ENCODE peak calls at places on chromosomes 11 and 22, in five cellular contexts. Y is GM06990, G is upper lobe of right lung, O is heart left ventricle, R is bronchial epithelial cell. I is an unnamed sample.
A peak's percentile ranks its signal among the peaks of the same experiment; 100 is the strongest.

GRCh38 chr11:63951779-63952536 is 13.2 kb downstream of the NAA40 start:
- DNase-seq in Y (no peak), G (no peak), O (no peak), R (peak; percentile 6), I (peak; percentile 69)

GRCh38 chr11:125941606-125942275 is 4.1 kb upstream of the VSIG10L2 start:
- DNase-seq in Y (no peak), G (peak; percentile 76), O (no peak), R (peak; percentile 25), I (peak; percentile 75)

GRCh38 chr11:68414457-68415221 is 45.9 kb upstream of the PPP6R3 start:
- DNase-seq in Y (no peak), G (no peak), O (no peak), R (no peak), I (no peak)

GRCh38 chr22:46577361-46578249 is 40.2 kb upstream of the CELSR1 start:
- DNase-seq in Y (no peak), G (peak; percentile 76), O (peak; percentile 64), R (no peak), I (peak; percentile 50)

GRCh38 chr22:44567846-44568493 is 69.9 kb upstream of the RTL6 start:
- DNase-seq in Y (no peak), G (peak; percentile 69), O (peak; percentile 70), R (peak; percentile 34), I (no peak)

GRCh38 chr11:95076416-95076815 is 9.7 kb downstream of the SRSF8 start:
- DNase-seq in Y (no peak), G (no peak), O (no peak), R (peak; percentile 74), I (no peak)

GRCh38 chr11:59429924-59430516 is 3.8 kb upstream of the OR5A2 start:
- DNase-seq in Y (peak; percentile 3), G (no peak), O (no peak), R (peak; percentile 63), I (peak; percentile 57)

GRCh38 chr11:68900835-68901381 is 2.7 kb downstream of the MRPL21 start:
- DNase-seq in Y (no peak), G (no peak), O (no peak), R (no peak), I (no peak)

GRCh38 chr11:23543651-23544216 is 683.5 kb upstream of the CCDC179 start:
- DNase-seq in Y (no peak), G (no peak), O (no peak), R (no peak), I (no peak)

GRCh38 chr11:76626921-76627391 is 43.6 kb downstream of the LRRC32 start:
- DNase-seq in Y (peak; percentile 82), G (no peak), O (no peak), R (no peak), I (peak; percentile 70)

GRCh38 chr11:75597636-75598035 is 35.6 kb downstream of the SERPINH1 start:
- DNase-seq in Y (no peak), G (no peak), O (no peak), R (peak; percentile 46), I (peak; percentile 66)

GRCh38 chr11:64028398-64029115 is 7.2 kb upstream of the FLRT1 start:
- DNase-seq in Y (no peak), G (no peak), O (no peak), R (no peak), I (no peak)

GRCh38 chr11:69475866-69476714 is 5.4 kb upstream of the LINC01488 start:
- DNase-seq in Y (no peak), G (no peak), O (peak; percentile 36), R (no peak), I (no peak)

GRCh38 chr11:43575931-43576833 is 104.4 kb upstream of the HSD17B12 start:
- DNase-seq in Y (no peak), G (no peak), O (no peak), R (no peak), I (no peak)

GRCh38 chr11:134474070-134474860 is 62.2 kb upstream of the B3GAT1 start:
- DNase-seq in Y (no peak), G (peak; percentile 53), O (no peak), R (no peak), I (no peak)

GRCh38 chr11:12200359-12201015 is 90.1 kb downstream of the MICAL2 start:
- DNase-seq in Y (no peak), G (peak; percentile 61), O (no peak), R (peak; percentile 71), I (no peak)

GRCh38 chr11:68835749-68836148 is 6.0 kb downstream of the CPT1A start:
- DNase-seq in Y (no peak), G (no peak), O (no peak), R (no peak), I (no peak)

GRCh38 chr22:50641696-50642607 is 14.0 kb upstream of the ARSA start:
- DNase-seq in Y (no peak), G (peak; percentile 71), O (no peak), R (peak; percentile 14), I (no peak)

GRCh38 chr11:27282141-27282590 is 80.8 kb downstream of the CCDC34 start:
- DNase-seq in Y (peak; percentile 6), G (no peak), O (peak; percentile 72), R (no peak), I (no peak)

GRCh38 chr11:126963603-126964353 is 36.8 kb downstream of the KIRREL3 start:
- DNase-seq in Y (no peak), G (no peak), O (no peak), R (peak; percentile 76), I (no peak)

GRCh38 chr11:35103366-35104194 is 35.4 kb upstream of the CD44 start:
- DNase-seq in Y (no peak), G (no peak), O (no peak), R (no peak), I (no peak)

GRCh38 chr11:22342599-22343138 is 4.5 kb downstream of the SLC17A6 start:
- DNase-seq in Y (no peak), G (no peak), O (no peak), R (no peak), I (no peak)

GRCh38 chr11:116578971-116579687 is 193.7 kb downstream of the BUD13 start:
- DNase-seq in Y (no peak), G (no peak), O (no peak), R (no peak), I (no peak)

GRCh38 chr11:67539588-67539987 is 16.3 kb upstream of the CABP2 start:
- DNase-seq in Y (no peak), G (no peak), O (no peak), R (no peak), I (peak; percentile 1)

GRCh38 chr11:121109916-121110656 is 9.0 kb downstream of the TECTA start:
- DNase-seq in Y (no peak), G (no peak), O (no peak), R (no peak), I (no peak)

GRCh38 chr11:65487467-65488272 is 11.2 kb upstream of the MALAT1 start:
- DNase-seq in Y (peak; percentile 82), G (peak; percentile 96), O (peak; percentile 95), R (peak; percentile 99), I (peak; percentile 79)

GRCh38 chr11:61488651-61489291 is 19.8 kb upstream of the LRRC10B start:
- DNase-seq in Y (no peak), G (no peak), O (peak; percentile 85), R (no peak), I (no peak)

GRCh38 chr11:135073444-135073843 is 661.4 kb upstream of the B3GAT1 start:
- DNase-seq in Y (no peak), G (no peak), O (no peak), R (no peak), I (no peak)

GRCh38 chr22:37162221-37163095 is 12.7 kb upstream of the IL2RB start:
- DNase-seq in Y (peak; percentile 90), G (no peak), O (peak; percentile 33), R (no peak), I (peak; percentile 87)
- TF ChIP-seq CTCF in Y (peak; percentile 30), G (no peak), O (no peak), R (no peak), I (peak; percentile 4)

DNA sequence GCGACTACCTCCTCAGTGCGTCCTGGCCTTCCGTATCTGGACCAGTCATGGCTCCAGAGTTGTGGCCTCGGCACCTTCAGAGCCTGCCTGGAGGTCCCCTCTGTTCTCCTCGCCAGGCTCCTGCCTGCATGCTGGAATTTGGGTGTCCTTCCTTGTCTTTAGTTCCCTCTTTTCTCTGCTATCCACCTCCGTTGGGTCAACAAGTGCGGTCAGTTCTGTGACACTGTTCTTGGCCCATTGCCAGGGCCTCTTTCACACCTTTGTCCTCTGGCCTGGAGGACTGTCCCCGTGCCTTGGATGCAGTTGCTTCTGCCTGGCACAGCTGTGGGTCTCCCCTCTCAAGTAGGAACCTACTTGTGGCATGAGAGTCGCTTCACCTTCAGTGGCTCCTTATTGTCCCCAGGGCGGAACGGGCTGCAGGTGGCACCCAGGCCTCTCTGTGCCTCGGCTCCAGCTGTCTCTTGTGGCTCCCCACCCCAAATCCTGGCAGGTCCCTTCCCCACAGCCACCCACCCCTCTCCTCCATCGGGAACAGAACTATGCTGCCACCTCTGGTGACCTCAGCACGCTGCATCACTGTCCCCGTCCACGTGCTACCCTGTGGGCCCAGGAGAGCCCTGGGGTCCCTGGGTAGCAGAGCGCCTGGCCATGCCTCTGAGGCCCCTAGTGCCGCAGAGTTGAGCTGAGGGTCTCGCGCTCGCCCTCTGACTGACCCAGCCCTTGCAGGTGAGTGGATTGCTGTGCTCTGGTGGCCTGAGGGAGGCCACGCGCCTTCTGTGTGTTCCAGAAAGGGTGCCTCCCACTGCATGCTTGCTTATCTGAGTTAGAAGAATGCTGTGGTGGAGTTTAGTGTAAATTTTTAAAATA is 4.7 kb downstream of the DGCR8 start:
- DNase-seq in Y (no peak), G (no peak), O (no peak), R (peak; percentile 8), I (no peak)
- TF ChIP-seq CTCF in Y (peak; percentile 50), G (no peak), O (peak; percentile 22), R (peak; percentile 59), I (peak; percentile 46)

GRCh38 chr11:45815747-45816146 is 10.8 kb downstream of the SLC35C1 start:
- DNase-seq in Y (no peak), G (no peak), O (no peak), R (peak; percentile 25), I (no peak)

GRCh38 chr11:45811571-45812290 is 6.8 kb downstream of the SLC35C1 start:
- DNase-seq in Y (no peak), G (no peak), O (no peak), R (no peak), I (no peak)

GRCh38 chr11:45810431-45811108 is 5.6 kb downstream of the SLC35C1 start:
- DNase-seq in Y (no peak), G (no peak), O (no peak), R (no peak), I (no peak)

GRCh38 chr11:45811109-45811435 is 6.1 kb downstream of the SLC35C1 start:
- DNase-seq in Y (no peak), G (no peak), O (no peak), R (no peak), I (no peak)

GRCh38 chr11:45812581-45813548 is 7.9 kb downstream of the SLC35C1 start:
- DNase-seq in Y (no peak), G (no peak), O (no peak), R (no peak), I (no peak)
- TF ChIP-seq CTCF in Y (no peak), G (no peak), O (no peak), R (no peak), I (no peak)

DNA sequence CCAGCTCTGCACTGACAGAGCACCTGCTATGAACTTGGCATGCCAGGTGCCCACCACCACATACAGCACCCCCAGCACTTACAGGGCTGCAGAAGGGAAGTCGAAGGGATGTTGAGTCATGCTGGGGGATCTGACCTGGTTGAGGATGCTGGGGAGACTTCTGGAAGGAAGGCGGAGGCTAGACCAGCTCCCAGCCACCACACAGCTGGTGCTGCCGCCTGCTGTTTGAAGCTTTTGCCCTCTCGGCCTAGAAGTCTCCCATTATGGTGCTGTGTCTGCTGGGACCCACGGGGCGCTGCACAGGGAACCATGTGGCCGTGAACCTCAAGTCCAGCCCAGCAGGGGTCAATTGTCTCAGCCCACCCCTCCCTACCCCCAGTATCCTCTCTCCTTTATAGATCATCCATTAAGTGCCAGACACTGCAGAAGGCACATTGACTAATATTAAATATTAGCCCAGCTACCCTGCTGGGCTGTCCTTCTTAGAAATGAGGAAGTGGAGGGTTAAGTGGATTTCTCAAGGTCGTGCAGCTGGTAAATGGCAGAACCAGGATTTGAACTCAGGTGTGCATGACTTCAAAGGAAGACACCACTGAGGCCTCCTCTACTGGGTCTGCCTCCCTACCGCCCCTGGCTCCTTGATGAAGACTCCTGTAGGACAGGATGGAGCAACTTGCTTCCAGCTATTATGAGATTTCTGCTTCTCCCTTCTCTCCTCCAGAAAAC is 49.7 kb downstream of the CYTH4 start:
- DNase-seq in Y (no peak), G (no peak), O (no peak), R (no peak), I (no peak)
- TF ChIP-seq CTCF in Y (peak; percentile 15), G (no peak), O (no peak), R (peak; percentile 2), I (no peak)